ENCODE peak calls at places on chromosomes 3 and 15, in eight cellular contexts. One of them, this sample, is unnamed.

GRCh38 chr3:131091768-131092167 is 65.1 kb downstream of the NEK11 start:
- DNase-seq in CD8-positive, alpha-beta T cell: no peak
- DNase-seq in AG10803: peak
- DNase-seq in foreskin fibroblast: peak
- DNase-seq in dorsolateral prefrontal cortex: no peak
- DNase-seq in breast epithelium: no peak
- DNase-seq in bronchial epithelial cell: peak
- DNase-seq in HFFc6: peak
- DNase-seq in this sample: no peak

GRCh38 chr15:34366271-34367043 is 539 bp downstream of the LPCAT4 start:
- DNase-seq in CD8-positive, alpha-beta T cell: no peak
- DNase-seq in AG10803: peak
- DNase-seq in foreskin fibroblast: peak
- DNase-seq in dorsolateral prefrontal cortex: peak
- DNase-seq in breast epithelium: no peak
- DNase-seq in bronchial epithelial cell: peak
- DNase-seq in HFFc6: no peak
- DNase-seq in this sample: no peak

GRCh38 chr3:45861043-45861846 is 19.3 kb upstream of the LZTFL1 start:
- DNase-seq in CD8-positive, alpha-beta T cell: no peak
- DNase-seq in AG10803: no peak
- DNase-seq in foreskin fibroblast: no peak
- DNase-seq in dorsolateral prefrontal cortex: no peak
- DNase-seq in breast epithelium: no peak
- DNase-seq in bronchial epithelial cell: no peak
- DNase-seq in HFFc6: no peak
- DNase-seq in this sample: peak

GRCh38 chr15:70508561-70509281 is 254.6 kb downstream of the UACA start:
- DNase-seq in CD8-positive, alpha-beta T cell: no peak
- DNase-seq in AG10803: peak
- DNase-seq in foreskin fibroblast: peak
- DNase-seq in dorsolateral prefrontal cortex: no peak
- DNase-seq in breast epithelium: no peak
- DNase-seq in bronchial epithelial cell: peak
- DNase-seq in HFFc6: peak
- DNase-seq in this sample: no peak

GRCh38 chr3:2540115-2540514 is 441.4 kb downstream of the CNTN4 start:
- DNase-seq in CD8-positive, alpha-beta T cell: no peak
- DNase-seq in AG10803: no peak
- DNase-seq in foreskin fibroblast: no peak
- DNase-seq in dorsolateral prefrontal cortex: no peak
- DNase-seq in breast epithelium: no peak
- DNase-seq in bronchial epithelial cell: no peak
- DNase-seq in HFFc6: no peak
- DNase-seq in this sample: no peak

GRCh38 chr3:164521139-164521538 is 557.2 kb downstream of the SI start:
- DNase-seq in CD8-positive, alpha-beta T cell: no peak
- DNase-seq in AG10803: no peak
- DNase-seq in foreskin fibroblast: no peak
- DNase-seq in dorsolateral prefrontal cortex: no peak
- DNase-seq in breast epithelium: no peak
- DNase-seq in bronchial epithelial cell: no peak
- DNase-seq in HFFc6: no peak
- DNase-seq in this sample: no peak

GRCh38 chr3:16033889-16034687 is 140.4 kb upstream of the GALNT15 start:
- DNase-seq in CD8-positive, alpha-beta T cell: no peak
- DNase-seq in AG10803: peak
- DNase-seq in foreskin fibroblast: peak
- DNase-seq in dorsolateral prefrontal cortex: no peak
- DNase-seq in breast epithelium: no peak
- DNase-seq in bronchial epithelial cell: peak
- DNase-seq in HFFc6: peak
- DNase-seq in this sample: no peak

GRCh38 chr3:67171841-67172240 is 173.7 kb downstream of the KBTBD8 start:
- DNase-seq in CD8-positive, alpha-beta T cell: no peak
- DNase-seq in AG10803: no peak
- DNase-seq in foreskin fibroblast: no peak
- DNase-seq in dorsolateral prefrontal cortex: no peak
- DNase-seq in breast epithelium: no peak
- DNase-seq in bronchial epithelial cell: no peak
- DNase-seq in HFFc6: no peak
- DNase-seq in this sample: no peak

GRCh38 chr3:158845748-158846350 is 44.0 kb downstream of the MFSD1 start:
- DNase-seq in CD8-positive, alpha-beta T cell: no peak
- DNase-seq in AG10803: peak
- DNase-seq in foreskin fibroblast: peak
- DNase-seq in dorsolateral prefrontal cortex: no peak
- DNase-seq in breast epithelium: no peak
- DNase-seq in bronchial epithelial cell: peak
- DNase-seq in HFFc6: no peak
- DNase-seq in this sample: no peak

GRCh38 chr15:60787737-60788513 is 309.0 kb upstream of the ICE2 start:
- DNase-seq in CD8-positive, alpha-beta T cell: no peak
- DNase-seq in AG10803: no peak
- DNase-seq in foreskin fibroblast: peak
- DNase-seq in dorsolateral prefrontal cortex: no peak
- DNase-seq in breast epithelium: no peak
- DNase-seq in bronchial epithelial cell: no peak
- DNase-seq in HFFc6: no peak
- DNase-seq in this sample: no peak

GRCh38 chr3:30933478-30934207 is 39.2 kb upstream of the GADL1 start:
- DNase-seq in CD8-positive, alpha-beta T cell: no peak
- DNase-seq in AG10803: no peak
- DNase-seq in foreskin fibroblast: no peak
- DNase-seq in dorsolateral prefrontal cortex: no peak
- DNase-seq in breast epithelium: no peak
- DNase-seq in bronchial epithelial cell: no peak
- DNase-seq in HFFc6: no peak
- DNase-seq in this sample: no peak

GRCh38 chr15:83733206-83733605 is 79.3 kb downstream of the ADAMTSL3 start:
- DNase-seq in CD8-positive, alpha-beta T cell: no peak
- DNase-seq in AG10803: peak
- DNase-seq in foreskin fibroblast: peak
- DNase-seq in dorsolateral prefrontal cortex: no peak
- DNase-seq in breast epithelium: no peak
- DNase-seq in bronchial epithelial cell: peak
- DNase-seq in HFFc6: no peak
- DNase-seq in this sample: no peak

GRCh38 chr3:172627057-172627809 is 83.6 kb downstream of the NCEH1 start:
- DNase-seq in CD8-positive, alpha-beta T cell: no peak
- DNase-seq in AG10803: peak
- DNase-seq in foreskin fibroblast: peak
- DNase-seq in dorsolateral prefrontal cortex: no peak
- DNase-seq in breast epithelium: no peak
- DNase-seq in bronchial epithelial cell: peak
- DNase-seq in HFFc6: no peak
- DNase-seq in this sample: no peak

GRCh38 chr15:99180287-99180962 is 69.0 kb downstream of the TTC23 start:
- DNase-seq in CD8-positive, alpha-beta T cell: no peak
- DNase-seq in AG10803: no peak
- DNase-seq in foreskin fibroblast: no peak
- DNase-seq in dorsolateral prefrontal cortex: no peak
- DNase-seq in breast epithelium: no peak
- DNase-seq in bronchial epithelial cell: no peak
- DNase-seq in HFFc6: no peak
- DNase-seq in this sample: no peak

GRCh38 chr3:64184621-64185020 is 40.6 kb downstream of the PRICKLE2 start:
- DNase-seq in CD8-positive, alpha-beta T cell: no peak
- DNase-seq in AG10803: peak
- DNase-seq in foreskin fibroblast: peak
- DNase-seq in dorsolateral prefrontal cortex: no peak
- DNase-seq in breast epithelium: no peak
- DNase-seq in bronchial epithelial cell: peak
- DNase-seq in HFFc6: peak
- DNase-seq in this sample: no peak

GRCh38 chr3:114178770-114179368 is at the start of gene DRD3:
- DNase-seq in CD8-positive, alpha-beta T cell: no peak
- DNase-seq in AG10803: peak
- DNase-seq in foreskin fibroblast: peak
- DNase-seq in dorsolateral prefrontal cortex: no peak
- DNase-seq in breast epithelium: no peak
- DNase-seq in bronchial epithelial cell: peak
- DNase-seq in HFFc6: peak
- DNase-seq in this sample: no peak

GRCh38 chr15:71564217-71564616 is 246.1 kb upstream of the NR2E3 start:
- DNase-seq in CD8-positive, alpha-beta T cell: no peak
- DNase-seq in AG10803: no peak
- DNase-seq in foreskin fibroblast: no peak
- DNase-seq in dorsolateral prefrontal cortex: no peak
- DNase-seq in breast epithelium: no peak
- DNase-seq in bronchial epithelial cell: peak
- DNase-seq in HFFc6: no peak
- DNase-seq in this sample: no peak
- TF ChIP-seq CTCF in CD8-positive, alpha-beta T cell: no peak
- TF ChIP-seq CTCF in AG10803: no peak
- TF ChIP-seq CTCF in foreskin fibroblast: no peak
- TF ChIP-seq CTCF in dorsolateral prefrontal cortex: no peak
- TF ChIP-seq CTCF in breast epithelium: no peak
- TF ChIP-seq CTCF in bronchial epithelial cell: no peak
- TF ChIP-seq CTCF in HFFc6: no peak
- TF ChIP-seq CTCF in this sample: no peak

GRCh38 chr3:139020868-139021234 is at the start of gene PRR23B:
- DNase-seq in CD8-positive, alpha-beta T cell: no peak
- DNase-seq in AG10803: no peak
- DNase-seq in foreskin fibroblast: no peak
- DNase-seq in dorsolateral prefrontal cortex: no peak
- DNase-seq in breast epithelium: no peak
- DNase-seq in bronchial epithelial cell: no peak
- DNase-seq in HFFc6: no peak
- DNase-seq in this sample: no peak
- TF ChIP-seq CTCF in CD8-positive, alpha-beta T cell: no peak
- TF ChIP-seq CTCF in AG10803: peak
- TF ChIP-seq CTCF in foreskin fibroblast: no peak
- TF ChIP-seq CTCF in dorsolateral prefrontal cortex: no peak
- TF ChIP-seq CTCF in breast epithelium: no peak
- TF ChIP-seq CTCF in bronchial epithelial cell: no peak
- TF ChIP-seq CTCF in HFFc6: peak
- TF ChIP-seq CTCF in this sample: no peak

GRCh38 chr15:101543431-101543830 is 53.9 kb upstream of the PCSK6 start:
- DNase-seq in CD8-positive, alpha-beta T cell: no peak
- DNase-seq in AG10803: no peak
- DNase-seq in foreskin fibroblast: no peak
- DNase-seq in dorsolateral prefrontal cortex: no peak
- DNase-seq in breast epithelium: no peak
- DNase-seq in bronchial epithelial cell: no peak
- DNase-seq in HFFc6: no peak
- DNase-seq in this sample: no peak

GRCh38 chr15:101547737-101548136 is 58.2 kb upstream of the PCSK6 start:
- DNase-seq in CD8-positive, alpha-beta T cell: no peak
- DNase-seq in AG10803: no peak
- DNase-seq in foreskin fibroblast: no peak
- DNase-seq in dorsolateral prefrontal cortex: no peak
- DNase-seq in breast epithelium: no peak
- DNase-seq in bronchial epithelial cell: no peak
- DNase-seq in HFFc6: no peak
- DNase-seq in this sample: no peak

GRCh38 chr15:101543026-101543390 is 53.5 kb upstream of the PCSK6 start:
- DNase-seq in CD8-positive, alpha-beta T cell: no peak
- DNase-seq in AG10803: no peak
- DNase-seq in foreskin fibroblast: no peak
- DNase-seq in dorsolateral prefrontal cortex: no peak
- DNase-seq in breast epithelium: no peak
- DNase-seq in bronchial epithelial cell: no peak
- DNase-seq in HFFc6: no peak
- DNase-seq in this sample: no peak

GRCh38 chr15:101543926-101544490 is 54.5 kb upstream of the PCSK6 start:
- DNase-seq in CD8-positive, alpha-beta T cell: no peak
- DNase-seq in AG10803: no peak
- DNase-seq in foreskin fibroblast: no peak
- DNase-seq in dorsolateral prefrontal cortex: no peak
- DNase-seq in breast epithelium: no peak
- DNase-seq in bronchial epithelial cell: no peak
- DNase-seq in HFFc6: no peak
- DNase-seq in this sample: no peak

DNA sequence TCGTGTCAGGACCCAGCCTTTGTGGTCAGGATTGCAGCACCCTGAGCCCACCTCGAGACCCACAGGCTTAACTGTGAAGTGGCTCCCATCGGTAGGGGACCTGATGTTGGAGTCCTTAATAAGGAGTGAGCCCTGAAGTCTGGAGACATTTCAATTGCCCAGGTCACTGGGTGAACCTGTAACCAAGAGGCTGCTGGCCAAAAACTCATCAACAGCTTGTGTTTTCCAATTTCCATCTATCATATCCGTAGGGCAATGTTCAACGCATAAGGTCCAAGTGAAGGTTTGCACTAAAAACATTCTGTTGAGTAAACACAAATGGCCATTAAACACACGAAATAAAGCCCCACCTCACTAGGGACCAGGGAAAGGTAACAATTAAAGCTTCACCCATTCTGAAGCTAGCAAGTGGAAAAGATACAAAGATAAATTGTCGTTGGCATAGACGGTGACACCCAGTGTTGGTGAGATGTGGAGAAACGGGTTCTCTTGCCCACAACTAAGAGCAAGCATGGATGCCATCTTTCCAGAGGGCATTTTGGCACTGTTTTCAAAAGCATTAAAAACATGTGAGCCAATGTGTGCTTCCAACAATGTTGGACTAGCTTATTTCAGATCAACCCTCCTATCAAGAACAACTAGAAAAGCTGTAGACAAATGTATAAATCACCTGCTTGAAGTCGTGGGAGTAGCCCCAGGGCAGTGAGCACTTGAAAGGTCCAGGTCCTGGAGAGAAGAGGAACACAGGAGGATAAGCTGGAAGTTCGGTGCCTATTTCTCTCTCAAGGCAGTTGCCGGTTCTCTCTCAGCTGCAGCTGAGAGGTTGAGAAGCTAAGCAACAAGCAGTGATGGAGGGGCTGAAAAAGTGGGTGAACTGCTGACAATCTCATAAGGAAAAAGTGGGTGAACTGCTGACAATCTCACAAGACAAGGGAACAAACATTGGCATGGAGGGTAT is 56.3 kb upstream of the PCSK6 start:
- DNase-seq in CD8-positive, alpha-beta T cell: no peak
- DNase-seq in AG10803: no peak
- DNase-seq in foreskin fibroblast: no peak
- DNase-seq in dorsolateral prefrontal cortex: no peak
- DNase-seq in breast epithelium: no peak
- DNase-seq in bronchial epithelial cell: no peak
- DNase-seq in HFFc6: no peak
- DNase-seq in this sample: no peak
- TF ChIP-seq CTCF in CD8-positive, alpha-beta T cell: no peak
- TF ChIP-seq CTCF in AG10803: no peak
- TF ChIP-seq CTCF in foreskin fibroblast: no peak
- TF ChIP-seq CTCF in dorsolateral prefrontal cortex: no peak
- TF ChIP-seq CTCF in breast epithelium: no peak
- TF ChIP-seq CTCF in bronchial epithelial cell: no peak
- TF ChIP-seq CTCF in HFFc6: no peak
- TF ChIP-seq CTCF in this sample: no peak

DNA sequence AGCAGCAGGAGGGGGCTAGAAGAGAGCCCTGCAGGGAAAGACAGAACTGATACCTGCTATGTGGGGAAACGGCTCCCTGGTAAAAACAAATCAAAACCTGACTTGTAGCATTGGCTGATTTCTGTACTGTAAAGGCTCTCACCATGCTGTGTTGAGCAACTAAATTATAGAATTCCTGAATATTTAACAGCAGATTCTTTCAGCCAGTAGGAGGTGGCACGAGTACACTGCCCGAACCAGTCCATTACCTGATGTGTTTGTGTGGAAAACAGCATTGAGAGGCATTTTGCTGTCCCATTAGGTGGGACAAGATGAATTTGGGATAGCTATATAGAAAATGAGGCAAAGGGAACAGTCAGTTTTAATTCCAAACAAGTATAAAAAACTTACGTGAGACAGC is 201.2 kb downstream of the ATP10A start:
- DNase-seq in CD8-positive, alpha-beta T cell: no peak
- DNase-seq in AG10803: no peak
- DNase-seq in foreskin fibroblast: no peak
- DNase-seq in dorsolateral prefrontal cortex: no peak
- DNase-seq in breast epithelium: no peak
- DNase-seq in bronchial epithelial cell: no peak
- DNase-seq in HFFc6: no peak
- DNase-seq in this sample: no peak
- TF ChIP-seq CTCF in CD8-positive, alpha-beta T cell: no peak
- TF ChIP-seq CTCF in AG10803: peak
- TF ChIP-seq CTCF in foreskin fibroblast: peak
- TF ChIP-seq CTCF in dorsolateral prefrontal cortex: no peak
- TF ChIP-seq CTCF in breast epithelium: no peak
- TF ChIP-seq CTCF in bronchial epithelial cell: no peak
- TF ChIP-seq CTCF in HFFc6: no peak
- TF ChIP-seq CTCF in this sample: no peak